ENCODE peak calls at places on chromosome 10, in four cellular contexts. D is stromal cell of bone marrow; M is CD4-positive, alpha-beta memory T cell; Q is RPMI7951. T is an unnamed sample.

GRCh38 chr10:116815641-116816415 is 33.5 kb upstream of the ENO4 start:
- DNase-seq in D (no peak), M (no peak), Q (peak; percentile 73), T (peak; percentile 23)

GRCh38 chr10:120221873-120222485 is 235.0 kb upstream of the PLPP4 start:
- DNase-seq in D (peak; percentile 18), M (no peak), Q (peak; percentile 65), T (peak; percentile 22)

GRCh38 chr10:133012573-133013359 is 70.4 kb upstream of the CFAP46 start:
- DNase-seq in D (no peak), M (no peak), Q (no peak), T (no peak)

GRCh38 chr10:76973515-76974289 is 663.9 kb downstream of the KCNMA1 start:
- DNase-seq in D (no peak), M (no peak), Q (peak; percentile 53), T (peak; percentile 10)

GRCh38 chr10:79111427-79111826 is 42.7 kb downstream of the ZMIZ1 start:
- DNase-seq in D (peak; percentile 60), M (no peak), Q (peak; percentile 90), T (peak; percentile 75)

GRCh38 chr10:48938990-48939536 is 577 bp downstream of the LRRC18 start:
- DNase-seq in D (no peak), M (no peak), Q (no peak), T (no peak)

GRCh38 chr10:33899578-33900531 is 565.4 kb upstream of the NRP1 start:
- DNase-seq in D (no peak), M (no peak), Q (no peak), T (no peak)

GRCh38 chr10:80498833-80499671 is 38.6 kb upstream of the SH2D4B start:
- DNase-seq in D (peak; percentile 97), M (no peak), Q (peak; percentile 99), T (peak; percentile 94)

GRCh38 chr10:60913091-60913490 is 30.9 kb downstream of the RHOBTB1 start:
- DNase-seq in D (no peak), M (no peak), Q (no peak), T (no peak)

GRCh38 chr10:8350250-8350967 is 295.9 kb downstream of the GATA3 start:
- DNase-seq in D (no peak), M (no peak), Q (no peak), T (no peak)

GRCh38 chr10:60960913-60961312 is 16.9 kb upstream of the RHOBTB1 start:
- DNase-seq in D (no peak), M (no peak), Q (no peak), T (no peak)

GRCh38 chr10:95330966-95331453 is 40.2 kb upstream of the PDLIM1 start:
- DNase-seq in D (no peak), M (no peak), Q (no peak), T (no peak)

GRCh38 chr10:89465196-89465595 is 50.8 kb downstream of the IFIT5 start:
- DNase-seq in D (no peak), M (no peak), Q (no peak), T (no peak)

GRCh38 chr10:15719899-15720634 is at the start of gene ITGA8:
- DNase-seq in D (no peak), M (no peak), Q (no peak), T (no peak)

GRCh38 chr10:52322941-52323340 is 8.9 kb downstream of the DKK1 start:
- DNase-seq in D (no peak), M (no peak), Q (no peak), T (no peak)

GRCh38 chr10:78960316-78960800 is 108.4 kb upstream of the ZMIZ1 start:
- DNase-seq in D (peak; percentile 92), M (no peak), Q (peak; percentile 92), T (peak; percentile 89)

GRCh38 chr10:98316661-98317060 is 48.7 kb upstream of the LOXL4 start:
- DNase-seq in D (no peak), M (no peak), Q (peak; percentile 47), T (peak; percentile 66)

GRCh38 chr10:35223016-35223415 is 96.4 kb downstream of the CREM start:
- DNase-seq in D (no peak), M (no peak), Q (no peak), T (no peak)

GRCh38 chr10:19946791-19947190 is 130.6 kb downstream of the PLXDC2 start:
- DNase-seq in D (no peak), M (no peak), Q (no peak), T (no peak)